ENCODE peak calls at places on chromosomes 16 and 17, in five cellular contexts. H, U, I, B and P are unnamed samples.

GRCh38 chr17:64172510-64172909 is 42.6 kb upstream of the ERN1 start:
- DNase-seq in B (no peak), I (no peak), U (no peak), H (no peak), P (no peak)

GRCh38 chr17:58208344-58208743 is 10.7 kb downstream of the MKS1 start:
- DNase-seq in B (no peak), I (no peak), H (no peak), U (no peak), P (no peak)

GRCh38 chr17:73419896-73420295 is 108.1 kb upstream of the CDC42EP4 start:
- DNase-seq in U (no peak), I (peak), H (no peak), B (no peak), P (no peak)

GRCh38 chr17:75691371-75692290 is 24.5 kb downstream of the SAP30BP start:
- DNase-seq in H (no peak), I (peak), B (no peak), U (no peak), P (no peak)

GRCh38 chr17:28030386-28030785 is 12.1 kb upstream of the NLK start:
- DNase-seq in I (no peak), U (no peak), B (no peak), H (no peak), P (no peak)

GRCh38 chr17:80504671-80505413 is 28.4 kb upstream of the NPTX1 start:
- DNase-seq in B (no peak), U (peak), H (no peak), I (peak), P (no peak)

GRCh38 chr16:29806096-29806579 is at the start of gene MAZ:
- DNase-seq in B (no peak), I (peak), U (no peak), H (peak), P (peak)

GRCh38 chr16:69936751-69937211 is 14.4 kb upstream of the CLEC18A start:
- DNase-seq in I (no peak), U (no peak), H (no peak), B (no peak), P (no peak)

GRCh38 chr16:71499775-71500364 is 10.7 kb upstream of the ZNF19 start:
- DNase-seq in H (peak), U (peak), B (peak), I (peak), P (peak)

GRCh38 chr16:85354623-85355514 is 242.6 kb upstream of the CIBAR2 start:
- DNase-seq in I (peak), B (no peak), U (peak), H (no peak), P (no peak)

GRCh38 chr17:57853695-57854094 is 3.9 kb upstream of the MRPS23 start:
- DNase-seq in U (no peak), B (no peak), I (no peak), H (no peak), P (no peak)

GRCh38 chr17:7440113-7440822 is 956 bp downstream of the FGF11 start:
- DNase-seq in B (no peak), I (peak), H (peak), U (no peak), P (no peak)

GRCh38 chr16:66751135-66751991 is at the start of gene DYNC1LI2:
- DNase-seq in I (peak), B (peak), U (peak), H (peak), P (peak)

GRCh38 chr16:14303654-14304394 is 232.7 kb downstream of the MRTFB start:
- DNase-seq in I (no peak), B (no peak), H (no peak), U (peak), P (no peak)

GRCh38 chr16:85665373-85665740 is 23.4 kb downstream of the GINS2 start:
- DNase-seq in B (no peak), I (no peak), U (no peak), H (no peak), P (no peak)

GRCh38 chr17:60128171-60128859 is 21.5 kb upstream of the CA4 start:
- DNase-seq in I (no peak), H (no peak), B (no peak), U (no peak), P (no peak)

GRCh38 chr17:82301916-82302497 is 15.4 kb downstream of the CD7 start:
- DNase-seq in H (peak), U (no peak), I (no peak), B (no peak), P (peak)

GRCh38 chr17:67546578-67547527 is 169.8 kb downstream of the PITPNC1 start:
- DNase-seq in B (no peak), H (no peak), I (no peak), U (no peak), P (no peak)

GRCh38 chr16:25614836-25615235 is 76.9 kb upstream of the HS3ST4 start:
- DNase-seq in B (no peak), H (no peak), U (no peak), I (no peak), P (no peak)

GRCh38 chr16:12062343-12063003 is 85.9 kb downstream of the SNX29 start:
- DNase-seq in U (peak), I (peak), H (no peak), B (no peak), P (no peak)

GRCh38 chr17:49045376-49045775 is 48.2 kb downstream of the IGF2BP1 start:
- DNase-seq in B (no peak), U (no peak), H (no peak), I (no peak), P (no peak)

GRCh38 chr16:9219811-9220210 is 128.4 kb downstream of the HAPSTR1 start:
- DNase-seq in B (no peak), I (no peak), U (no peak), H (no peak), P (no peak)

GRCh38 chr16:86034421-86034919 is 135.5 kb downstream of the IRF8 start:
- DNase-seq in H (no peak), B (no peak), U (no peak), I (no peak), P (no peak)

GRCh38 chr16:89191033-89191900 is 9.1 kb downstream of the SLC22A31 start:
- DNase-seq in H (no peak), B (peak), U (no peak), I (no peak), P (no peak)

GRCh38 chr17:44071198-44071520 is 624 bp downstream of the G6PC3 start:
- DNase-seq in U (peak), B (no peak), H (no peak), I (peak), P (no peak)

GRCh38 chr16:8943001-8943763 is 20.5 kb downstream of the USP7 start:
- DNase-seq in I (no peak), H (no peak), U (no peak), B (no peak), P (no peak)

GRCh38 chr17:40415390-40415789 is 2.3 kb downstream of the TOP2A start:
- DNase-seq in I (peak), H (no peak), U (peak), B (no peak), P (no peak)